ENCODE peak calls at places on chromosomes 4 and X, in ten cellular contexts. E is CD8-positive, alpha-beta T cell; G is hippocampal formation; D is fibroblast of mammary gland; J is AG09319; W is activated CD4-positive, alpha-beta T cell treated with anti-CD3 and anti-CD28 coated beads, Interleukin-2, amount 10 ng/mL, durations not matched to agents 7 days and 5 days; S is pancreas; O is neural progenitor cell; M is cardiac muscle cell; V is stimulated activated CD4-positive, alpha-beta T cell treated with anti-CD3 and anti-CD28 coated beads, Interleukin-4, amount 100 ng/mL, for 24 hours. L is an unnamed sample.

GRCh38 chr4:8401665-8402064 is 38.9 kb downstream of the ACOX3 start:
- DNase-seq in E (no peak), G (no peak), D (no peak), J (no peak), W (no peak), S (no peak), O (no peak), M (no peak), V (no peak), L (no peak)

GRCh38 chrX:65407157-65407626 is 127.4 kb downstream of the LAS1L start:
- DNase-seq in E (no peak), G (no peak), D (no peak), J (no peak), W (no peak), S (no peak), O (peak; percentile 3), M (no peak), V (no peak), L (no peak)

GRCh38 chrX:143634373-143634685 is 1.6 kb downstream of the SLITRK4 start:
- DNase-seq in E (no peak), G (no peak), D (no peak), J (no peak), W (no peak), S (peak; percentile 13), O (no peak), M (no peak), V (no peak), L (no peak)

GRCh38 chr4:67685532-67685859 is 15.5 kb downstream of the UBA6 start:
- DNase-seq in E (no peak), G (no peak), D (no peak), J (no peak), W (no peak), S (no peak), O (no peak), M (no peak), V (no peak), L (no peak)

GRCh38 chr4:140427919-140428471 is 547 bp upstream of the CLGN start:
- DNase-seq in E (no peak), G (no peak), D (no peak), J (no peak), W (no peak), S (no peak), O (no peak), M (peak; percentile 10), V (no peak), L (no peak)

GRCh38 chrX:115539841-115540240 is 21.1 kb upstream of the PLS3 start:
- DNase-seq in E (no peak), G (no peak), D (no peak), J (no peak), W (no peak), S (no peak), O (no peak), M (no peak), V (no peak), L (no peak)

GRCh38 chrX:153560000-153560399 is 38.9 kb downstream of the CCNQ start:
- DNase-seq in E (no peak), G (no peak), D (peak; percentile 18), J (no peak), W (no peak), S (no peak), O (no peak), M (peak; percentile 55), V (no peak), L (no peak)

GRCh38 chrX:24202465-24203031 is 53.0 kb downstream of the ZFX start:
- DNase-seq in E (no peak), G (no peak), D (no peak), J (no peak), W (no peak), S (no peak), O (no peak), M (no peak), V (no peak), L (no peak)

GRCh38 chrX:109890300-109890699 is 112.6 kb upstream of the TMEM164 start:
- DNase-seq in E (no peak), G (no peak), D (no peak), J (no peak), W (no peak), S (no peak), O (no peak), M (no peak), V (no peak), L (no peak)

GRCh38 chrX:97629597-97629985 is 745.9 kb downstream of the RPA4 start:
- DNase-seq in E (no peak), G (no peak), D (no peak), J (no peak), W (no peak), S (no peak), O (no peak), M (no peak), V (no peak), L (no peak)

GRCh38 chr4:52172166-52172565 is 121.1 kb downstream of the SPATA18 start:
- DNase-seq in E (no peak), G (no peak), D (peak; percentile 36), J (no peak), W (no peak), S (no peak), O (peak; percentile 8), M (peak; percentile 25), V (no peak), L (no peak)

GRCh38 chrX:133229361-133229760 is 11.2 kb upstream of the TFDP3 start:
- DNase-seq in E (no peak), G (no peak), D (peak; percentile 15), J (no peak), W (no peak), S (no peak), O (no peak), M (no peak), V (no peak), L (no peak)

GRCh38 chr4:3047464-3048286 is 26.7 kb downstream of the HTT-AS start:
- DNase-seq in E (peak; percentile 44), G (peak; percentile 38), D (peak; percentile 52), J (no peak), W (peak; percentile 85), S (peak; percentile 60), O (peak; percentile 79), M (peak; percentile 58), V (peak; percentile 71), L (peak; percentile 68)

GRCh38 chrX:14896273-14896672 is 23.1 kb downstream of the MOSPD2 start:
- DNase-seq in E (no peak), G (no peak), D (no peak), J (no peak), W (no peak), S (no peak), O (no peak), M (no peak), V (no peak), L (no peak)

GRCh38 chrX:129759576-129760061 is 20.1 kb upstream of the SASH3 start:
- DNase-seq in E (no peak), G (peak; percentile 47), D (peak; percentile 84), J (peak; percentile 28), W (peak; percentile 68), S (no peak), O (peak; percentile 34), M (peak; percentile 92), V (peak; percentile 61), L (peak; percentile 60)

GRCh38 chr4:24032371-24032989 is 142.6 kb upstream of the PPARGC1A start:
- DNase-seq in E (no peak), G (no peak), D (peak; percentile 25), J (no peak), W (no peak), S (no peak), O (peak; percentile 40), M (peak; percentile 43), V (no peak), L (no peak)

GRCh38 chr4:120873554-120873953 is 49.0 kb downstream of the PRDM5 start:
- DNase-seq in E (no peak), G (no peak), D (no peak), J (no peak), W (no peak), S (no peak), O (no peak), M (no peak), V (no peak), L (no peak)

GRCh38 chr4:41644288-41644914 is 104.1 kb downstream of the PHOX2B start:
- DNase-seq in E (no peak), G (peak; percentile 79), D (peak; percentile 8), J (no peak), W (peak; percentile 7), S (peak; percentile 36), O (peak; percentile 92), M (peak; percentile 61), V (no peak), L (peak; percentile 73)

L was measured in right lobe of liver.